ENCODE peak calls at places on chromosomes 3 and 15, in four cellular contexts. K is NCI-H446; C is activated naive CD8-positive, alpha-beta T cell treated with anti-CD3 and anti-CD28 coated beads, Interleukin-2, amount 50 U/mL, for 24 hours; D is mesothelial cell of epicardium. P is an unnamed sample.

GRCh38 chr3:144114767-144115166 is 143.1 kb downstream of the DIPK2A start:
- DNase-seq in C (no peak), K (no peak), D (no peak), P (peak)

GRCh38 chr3:128584412-128585020 is 66.1 kb downstream of the RPN1 start:
- DNase-seq in D (no peak), C (peak), K (peak), P (peak)

GRCh38 chr3:32438596-32439344 is 47.1 kb downstream of the CMTM7 start:
- DNase-seq in D (no peak), C (no peak), K (no peak), P (no peak)

GRCh38 chr3:52841211-52841980 is 6.6 kb upstream of the MUSTN1 start:
- DNase-seq in K (no peak), D (no peak), C (no peak), P (no peak)

GRCh38 chr3:162437480-162437879 is 940.9 kb downstream of the OTOL1 start:
- DNase-seq in K (no peak), C (no peak), D (no peak), P (no peak)

GRCh38 chr15:89835190-89835564 is 20.5 kb upstream of the ANPEP start:
- DNase-seq in K (no peak), D (no peak), C (no peak), P (no peak)

GRCh38 chr3:236881-237280 is 40.3 kb downstream of the CHL1 start:
- DNase-seq in K (no peak), D (no peak), C (no peak), P (no peak)

GRCh38 chr15:29885183-29885582 is 62.9 kb upstream of the TJP1 start:
- DNase-seq in K (no peak), D (no peak), C (no peak), P (no peak)

GRCh38 chr15:52263563-52263962 is 32.0 kb downstream of the MYO5C start:
- DNase-seq in D (no peak), C (no peak), K (no peak), P (no peak)

GRCh38 chr3:53075743-53076140 is 29.9 kb upstream of the SFMBT1 start:
- DNase-seq in C (no peak), D (no peak), K (no peak), P (no peak)

GRCh38 chr15:83694030-83694429 is 40.1 kb downstream of the ADAMTSL3 start:
- DNase-seq in C (no peak), D (no peak), K (no peak), P (no peak)

GRCh38 chr15:49831206-49831965 is 210.5 kb downstream of the DTWD1 start:
- DNase-seq in K (no peak), C (no peak), D (no peak), P (no peak)

GRCh38 chr3:124788254-124788745 is 58.0 kb downstream of the UMPS start:
- DNase-seq in D (no peak), K (no peak), C (no peak), P (no peak)

GRCh38 chr3:100103558-100104441 is 10.5 kb downstream of the FILIP1L start:
- DNase-seq in C (peak), D (no peak), K (peak), P (peak)

GRCh38 chr15:88797648-88798339 is 5.4 kb upstream of the ACAN start:
- DNase-seq in K (no peak), D (no peak), C (no peak), P (no peak)